ENCODE peak calls at places on chromosome 18, in five cellular contexts. One of them, this sample, is unnamed.

GRCh38 chr18:44537521-44537920 is 143.2 kb upstream of the SETBP1 start:
- DNase-seq in fibroblast of villous mesenchyme: peak; percentile 19
- DNase-seq in tibial artery: peak; percentile 66
- DNase-seq in IMR-90: peak; percentile 20
- DNase-seq in CD8-positive, alpha-beta T cell: no peak
- DNase-seq in this sample: peak; percentile 79

GRCh38 chr18:77088977-77089795 is 43.4 kb downstream of the MBP start:
- DNase-seq in fibroblast of villous mesenchyme: no peak
- DNase-seq in tibial artery: no peak
- DNase-seq in IMR-90: no peak
- DNase-seq in CD8-positive, alpha-beta T cell: no peak
- DNase-seq in this sample: no peak

GRCh38 chr18:36403896-36404824 is 106.6 kb downstream of the FHOD3 start:
- DNase-seq in fibroblast of villous mesenchyme: no peak
- DNase-seq in tibial artery: no peak
- DNase-seq in IMR-90: no peak
- DNase-seq in CD8-positive, alpha-beta T cell: no peak
- DNase-seq in this sample: no peak

GRCh38 chr18:11728247-11728646 is 39.2 kb downstream of the GNAL start:
- DNase-seq in fibroblast of villous mesenchyme: peak; percentile 19
- DNase-seq in tibial artery: no peak
- DNase-seq in IMR-90: no peak
- DNase-seq in CD8-positive, alpha-beta T cell: no peak
- DNase-seq in this sample: peak; percentile 28

GRCh38 chr18:26538524-26538923 is 9.8 kb downstream of the KCTD1 start:
- DNase-seq in fibroblast of villous mesenchyme: no peak
- DNase-seq in tibial artery: no peak
- DNase-seq in IMR-90: no peak
- DNase-seq in CD8-positive, alpha-beta T cell: no peak
- DNase-seq in this sample: no peak

GRCh38 chr18:21777814-21778213 is 37.2 kb downstream of the MIB1 start:
- DNase-seq in fibroblast of villous mesenchyme: no peak
- DNase-seq in tibial artery: no peak
- DNase-seq in IMR-90: no peak
- DNase-seq in CD8-positive, alpha-beta T cell: no peak
- DNase-seq in this sample: no peak

GRCh38 chr18:67961701-67962440 is 445.4 kb upstream of the DSEL start:
- DNase-seq in fibroblast of villous mesenchyme: peak; percentile 44
- DNase-seq in tibial artery: no peak
- DNase-seq in IMR-90: no peak
- DNase-seq in CD8-positive, alpha-beta T cell: no peak
- DNase-seq in this sample: no peak

GRCh38 chr18:67104700-67105284 is 411.7 kb downstream of the DSEL start:
- DNase-seq in fibroblast of villous mesenchyme: peak; percentile 59
- DNase-seq in tibial artery: no peak
- DNase-seq in IMR-90: peak; percentile 66
- DNase-seq in CD8-positive, alpha-beta T cell: no peak
- DNase-seq in this sample: peak; percentile 76

GRCh38 chr18:11862468-11863137 is 11.4 kb downstream of the CHMP1B start:
- DNase-seq in fibroblast of villous mesenchyme: no peak
- DNase-seq in tibial artery: no peak
- DNase-seq in IMR-90: no peak
- DNase-seq in CD8-positive, alpha-beta T cell: no peak
- DNase-seq in this sample: no peak

GRCh38 chr18:37491526-37491925 is 74.1 kb downstream of the CELF4 start:
- DNase-seq in fibroblast of villous mesenchyme: no peak
- DNase-seq in tibial artery: no peak
- DNase-seq in IMR-90: no peak
- DNase-seq in CD8-positive, alpha-beta T cell: no peak
- DNase-seq in this sample: no peak

GRCh38 chr18:28890796-28891195 is 713.9 kb upstream of the CDH2 start:
- DNase-seq in fibroblast of villous mesenchyme: no peak
- DNase-seq in tibial artery: no peak
- DNase-seq in IMR-90: no peak
- DNase-seq in CD8-positive, alpha-beta T cell: no peak
- DNase-seq in this sample: no peak

GRCh38 chr18:24726727-24727539 is 266.5 kb downstream of the HRH4 start:
- DNase-seq in fibroblast of villous mesenchyme: peak; percentile 81
- DNase-seq in tibial artery: peak; percentile 80
- DNase-seq in IMR-90: peak; percentile 86
- DNase-seq in CD8-positive, alpha-beta T cell: peak; percentile 64
- DNase-seq in this sample: peak; percentile 82

GRCh38 chr18:41828137-41828536 is 126.9 kb upstream of the PIK3C3 start:
- DNase-seq in fibroblast of villous mesenchyme: no peak
- DNase-seq in tibial artery: no peak
- DNase-seq in IMR-90: no peak
- DNase-seq in CD8-positive, alpha-beta T cell: no peak
- DNase-seq in this sample: no peak

GRCh38 chr18:44946529-44947113 is 265.9 kb downstream of the SETBP1 start:
- DNase-seq in fibroblast of villous mesenchyme: no peak
- DNase-seq in tibial artery: no peak
- DNase-seq in IMR-90: no peak
- DNase-seq in CD8-positive, alpha-beta T cell: no peak
- DNase-seq in this sample: no peak

GRCh38 chr18:78935406-78935805 is 44.2 kb upstream of the SALL3 start:
- DNase-seq in fibroblast of villous mesenchyme: no peak
- DNase-seq in tibial artery: no peak
- DNase-seq in IMR-90: no peak
- DNase-seq in CD8-positive, alpha-beta T cell: no peak
- DNase-seq in this sample: no peak

GRCh38 chr18:24417465-24417864 is 9.0 kb upstream of the IMPACT start:
- DNase-seq in fibroblast of villous mesenchyme: no peak
- DNase-seq in tibial artery: no peak
- DNase-seq in IMR-90: no peak
- DNase-seq in CD8-positive, alpha-beta T cell: no peak
- DNase-seq in this sample: no peak

GRCh38 chr18:80067897-80068296 is 33.7 kb downstream of the RBFA start:
- DNase-seq in fibroblast of villous mesenchyme: no peak
- DNase-seq in tibial artery: no peak
- DNase-seq in IMR-90: no peak
- DNase-seq in CD8-positive, alpha-beta T cell: no peak
- DNase-seq in this sample: no peak

GRCh38 chr18:64202229-64202835 is 53.4 kb upstream of the LINC00305 start:
- DNase-seq in fibroblast of villous mesenchyme: peak; percentile 25
- DNase-seq in tibial artery: no peak
- DNase-seq in IMR-90: no peak
- DNase-seq in CD8-positive, alpha-beta T cell: no peak
- DNase-seq in this sample: no peak

GRCh38 chr18:37299471-37300304 is 265.9 kb downstream of the CELF4 start:
- DNase-seq in fibroblast of villous mesenchyme: peak; percentile 91
- DNase-seq in tibial artery: peak; percentile 91
- DNase-seq in IMR-90: peak; percentile 93
- DNase-seq in CD8-positive, alpha-beta T cell: no peak
- DNase-seq in this sample: peak; percentile 92

GRCh38 chr18:23859466-23860352 is 154.8 kb upstream of the TTC39C start:
- DNase-seq in fibroblast of villous mesenchyme: no peak
- DNase-seq in tibial artery: no peak
- DNase-seq in IMR-90: no peak
- DNase-seq in CD8-positive, alpha-beta T cell: no peak
- DNase-seq in this sample: no peak

GRCh38 chr18:58095251-58095650 is 51.2 kb downstream of the NEDD4L start:
- DNase-seq in fibroblast of villous mesenchyme: no peak
- DNase-seq in tibial artery: no peak
- DNase-seq in IMR-90: no peak
- DNase-seq in CD8-positive, alpha-beta T cell: no peak
- DNase-seq in this sample: no peak

GRCh38 chr18:44080054-44080453 is 600.6 kb upstream of the SETBP1 start:
- DNase-seq in fibroblast of villous mesenchyme: no peak
- DNase-seq in tibial artery: no peak
- DNase-seq in IMR-90: no peak
- DNase-seq in CD8-positive, alpha-beta T cell: no peak
- DNase-seq in this sample: peak; percentile 8

GRCh38 chr18:48688961-48689360 is 150.1 kb downstream of the CTIF start:
- DNase-seq in fibroblast of villous mesenchyme: no peak
- DNase-seq in tibial artery: no peak
- DNase-seq in IMR-90: no peak
- DNase-seq in CD8-positive, alpha-beta T cell: no peak
- DNase-seq in this sample: no peak

GRCh38 chr18:41744664-41745063 is 210.4 kb upstream of the PIK3C3 start:
- DNase-seq in fibroblast of villous mesenchyme: no peak
- DNase-seq in tibial artery: no peak
- DNase-seq in IMR-90: no peak
- DNase-seq in CD8-positive, alpha-beta T cell: no peak
- DNase-seq in this sample: peak; percentile 20

GRCh38 chr18:77702686-77703085 is 453.0 kb downstream of the GALR1 start:
- DNase-seq in fibroblast of villous mesenchyme: peak; percentile 2
- DNase-seq in tibial artery: no peak
- DNase-seq in IMR-90: peak; percentile 2
- DNase-seq in CD8-positive, alpha-beta T cell: no peak
- DNase-seq in this sample: peak; percentile 8

GRCh38 chr18:25896956-25897355 is 193.5 kb downstream of the SS18 start:
- DNase-seq in fibroblast of villous mesenchyme: no peak
- DNase-seq in tibial artery: no peak
- DNase-seq in IMR-90: no peak
- DNase-seq in CD8-positive, alpha-beta T cell: no peak
- DNase-seq in this sample: no peak

GRCh38 chr18:78681396-78681795 is 298.2 kb upstream of the SALL3 start:
- DNase-seq in fibroblast of villous mesenchyme: no peak
- DNase-seq in tibial artery: no peak
- DNase-seq in IMR-90: no peak
- DNase-seq in CD8-positive, alpha-beta T cell: no peak
- DNase-seq in this sample: no peak

GRCh38 chr18:79454034-79454735 is 58.5 kb downstream of the NFATC1 start:
- DNase-seq in fibroblast of villous mesenchyme: no peak
- DNase-seq in tibial artery: no peak
- DNase-seq in IMR-90: peak; percentile 10
- DNase-seq in CD8-positive, alpha-beta T cell: no peak
- DNase-seq in this sample: peak; percentile 22

GRCh38 chr18:47149457-47150028 is 757 bp downstream of the HDHD2 start:
- DNase-seq in fibroblast of villous mesenchyme: peak; percentile 25
- DNase-seq in tibial artery: no peak
- DNase-seq in IMR-90: peak; percentile 2
- DNase-seq in CD8-positive, alpha-beta T cell: peak; percentile 48
- DNase-seq in this sample: no peak

GRCh38 chr18:55401638-55402191 is 186.3 kb downstream of the TCF4 start:
- DNase-seq in fibroblast of villous mesenchyme: peak; percentile 89
- DNase-seq in tibial artery: no peak
- DNase-seq in IMR-90: peak; percentile 87
- DNase-seq in CD8-positive, alpha-beta T cell: no peak
- DNase-seq in this sample: peak; percentile 86
- H3K4me3 ChIP-seq in fibroblast of villous mesenchyme: peak overlapping the region; percentile 55
- H3K4me3 ChIP-seq in tibial artery: peak overlapping the region; percentile 42
- H3K4me3 ChIP-seq in IMR-90: peak overlapping the region; percentile 28
- H3K4me3 ChIP-seq in CD8-positive, alpha-beta T cell: no peak overlapping the region
- H3K4me3 ChIP-seq in this sample: peak overlapping the region; percentile 33

DNA sequence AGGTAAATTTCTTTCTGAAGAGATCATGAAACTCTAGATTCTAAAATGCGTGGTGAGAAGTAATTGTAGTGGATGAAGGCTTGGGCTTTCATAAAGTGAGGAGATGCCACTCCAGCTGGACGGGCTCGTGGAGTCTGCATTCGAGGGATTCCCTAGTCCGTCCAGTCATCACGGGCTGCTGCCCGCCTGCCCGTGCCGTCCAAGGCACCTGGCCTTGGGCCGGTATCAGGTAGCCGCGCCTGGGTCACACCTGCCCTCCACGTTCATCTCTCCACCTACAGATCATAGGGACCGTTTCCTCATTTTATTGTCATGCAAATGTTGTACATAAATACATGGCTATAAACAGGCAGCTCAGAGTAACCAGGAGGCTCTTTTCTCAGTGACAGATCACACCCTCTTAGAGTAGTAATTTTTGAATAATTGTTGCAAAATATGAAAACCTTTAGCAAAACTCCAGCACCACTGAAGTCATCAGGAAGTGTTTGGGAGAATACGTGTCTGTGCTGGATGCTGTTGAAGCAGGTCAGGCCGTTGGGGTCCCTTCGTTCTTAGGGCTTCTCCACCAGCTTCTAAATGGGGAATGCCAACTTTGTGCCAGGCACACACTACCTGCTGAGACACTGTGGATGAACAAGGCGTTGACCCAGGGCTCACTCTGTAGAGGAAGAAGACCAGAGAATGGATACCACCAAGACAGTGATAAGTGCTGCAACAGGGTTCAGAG is 112.6 kb downstream of the FAM210A start:
- DNase-seq in fibroblast of villous mesenchyme: no peak
- DNase-seq in tibial artery: no peak
- DNase-seq in IMR-90: no peak
- DNase-seq in CD8-positive, alpha-beta T cell: peak; percentile 48
- DNase-seq in this sample: no peak
- H3K4me3 ChIP-seq in fibroblast of villous mesenchyme: no peak overlapping the region
- H3K4me3 ChIP-seq in tibial artery: no peak overlapping the region
- H3K4me3 ChIP-seq in IMR-90: no peak overlapping the region
- H3K4me3 ChIP-seq in CD8-positive, alpha-beta T cell: no peak overlapping the region
- H3K4me3 ChIP-seq in this sample: no peak overlapping the region

DNA sequence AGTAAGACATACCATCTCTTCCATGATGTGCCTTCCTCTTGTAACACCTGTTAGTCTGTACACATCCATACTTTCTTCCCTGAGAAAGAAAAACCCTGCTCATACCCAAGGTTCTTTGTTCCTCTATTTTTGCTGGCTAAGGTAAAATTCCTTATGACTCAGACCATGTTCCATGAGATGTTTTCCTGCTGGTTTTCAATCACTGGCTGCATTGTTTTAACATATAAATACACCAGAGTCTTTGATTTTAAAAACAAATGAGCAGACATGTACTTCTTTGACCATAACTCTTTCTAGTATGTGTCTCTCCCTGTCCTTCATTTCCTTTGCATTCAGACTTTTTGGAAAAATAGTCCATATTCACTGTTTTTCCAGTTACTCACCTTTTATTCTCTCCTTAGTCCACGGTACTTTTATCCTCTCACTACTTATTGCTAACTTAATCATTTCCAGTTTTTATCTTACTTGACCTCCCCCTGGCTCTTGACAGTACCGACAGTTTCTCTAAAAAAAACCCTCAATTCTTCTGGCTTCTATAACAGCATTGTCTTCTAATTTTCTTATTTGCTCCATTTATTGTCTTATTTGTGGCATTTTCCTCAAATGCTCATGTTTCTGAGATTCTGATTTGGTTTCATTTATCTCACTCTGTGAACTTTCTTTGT is 4.3 kb downstream of the VAPA start:
- DNase-seq in fibroblast of villous mesenchyme: no peak
- DNase-seq in tibial artery: no peak
- DNase-seq in IMR-90: peak; percentile 47
- DNase-seq in CD8-positive, alpha-beta T cell: no peak
- DNase-seq in this sample: peak; percentile 54
- H3K4me3 ChIP-seq in fibroblast of villous mesenchyme: no peak overlapping the region
- H3K4me3 ChIP-seq in tibial artery: no peak overlapping the region
- H3K4me3 ChIP-seq in IMR-90: no peak overlapping the region
- H3K4me3 ChIP-seq in CD8-positive, alpha-beta T cell: no peak overlapping the region
- H3K4me3 ChIP-seq in this sample: no peak overlapping the region

DNA sequence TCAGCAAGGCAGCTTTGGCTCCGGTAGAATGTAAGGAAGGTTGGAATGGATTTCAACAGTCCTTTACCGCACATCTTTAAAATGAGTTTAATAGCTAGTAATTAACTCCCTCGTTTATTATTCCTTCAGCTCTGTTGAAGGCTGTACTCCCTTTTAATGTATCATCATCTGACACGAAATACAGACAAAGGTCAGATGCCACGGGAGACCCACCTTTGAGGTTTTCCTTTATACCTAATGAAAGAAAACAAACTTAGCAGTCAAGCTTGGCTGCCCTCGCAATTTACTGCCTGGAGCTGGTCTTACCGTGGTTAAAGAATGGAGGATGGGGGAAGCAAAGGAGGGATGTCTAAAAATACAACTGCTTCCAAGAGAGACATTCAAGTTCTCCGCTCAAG is 1.1 kb downstream of the TMEM200C start:
- DNase-seq in fibroblast of villous mesenchyme: no peak
- DNase-seq in tibial artery: no peak
- DNase-seq in IMR-90: peak; percentile 12
- DNase-seq in CD8-positive, alpha-beta T cell: no peak
- DNase-seq in this sample: no peak
- H3K4me3 ChIP-seq in fibroblast of villous mesenchyme: no peak overlapping the region
- H3K4me3 ChIP-seq in tibial artery: no peak overlapping the region
- H3K4me3 ChIP-seq in IMR-90: peak overlapping the region; percentile 99
- H3K4me3 ChIP-seq in CD8-positive, alpha-beta T cell: no peak overlapping the region
- H3K4me3 ChIP-seq in this sample: peak overlapping the region; percentile 23